ENCODE peak calls at places on chromosomes 7 and 10, in eight cellular contexts. B is mucosa of descending colon, J is endodermal cell, F is astrocyte of the spinal cord, L is WERI-Rb-1, P is Peyer's patch, C is NB4, G is HCT116. E is an unnamed sample.

GRCh38 chr10:21202766-21203457 is 305.8 kb upstream of the NEBL start:
- DNase-seq in B (no peak), J (no peak), F (no peak), L (no peak), P (no peak), C (no peak), G (no peak), E (no peak)

GRCh38 chr10:77111611-77112550 is 525.7 kb downstream of the KCNMA1 start:
- DNase-seq in B (no peak), J (peak), F (peak), L (peak), P (no peak), C (peak), G (peak), E (peak)

GRCh38 chr7:121030308-121030707 is 41.8 kb downstream of the CPED1 start:
- DNase-seq in B (no peak), J (no peak), F (no peak), L (no peak), P (no peak), C (no peak), G (no peak), E (no peak)

GRCh38 chr10:86899670-86900276 is 57.6 kb downstream of the MMRN2 start:
- DNase-seq in B (no peak), J (peak), F (peak), L (peak), P (no peak), C (peak), G (peak), E (no peak)

GRCh38 chr7:133649593-133649992 is 396.7 kb downstream of the EXOC4 start:
- DNase-seq in B (no peak), J (no peak), F (peak), L (no peak), P (no peak), C (no peak), G (no peak), E (no peak)

GRCh38 chr10:66242885-66243284 is 683.0 kb upstream of the LRRTM3 start:
- DNase-seq in B (no peak), J (no peak), F (no peak), L (no peak), P (no peak), C (no peak), G (no peak), E (no peak)

GRCh38 chr7:121027761-121028681 is 39.5 kb downstream of the CPED1 start:
- DNase-seq in B (no peak), J (no peak), F (no peak), L (no peak), P (no peak), C (no peak), G (no peak), E (no peak)

GRCh38 chr10:106582291-106582690 is 582.2 kb downstream of the SORCS1 start:
- DNase-seq in B (no peak), J (no peak), F (no peak), L (no peak), P (no peak), C (peak), G (no peak), E (no peak)

GRCh38 chr7:158108646-158109293 is 478.9 kb downstream of the PTPRN2 start:
- DNase-seq in B (no peak), J (peak), F (no peak), L (no peak), P (no peak), C (no peak), G (no peak), E (no peak)

GRCh38 chr10:20882091-20882490 is 15.0 kb downstream of the NEBL start:
- DNase-seq in B (no peak), J (no peak), F (no peak), L (no peak), P (no peak), C (no peak), G (no peak), E (no peak)

GRCh38 chr7:19442016-19442785 is 266.6 kb downstream of the POLR1F start:
- DNase-seq in B (no peak), J (peak), F (peak), L (peak), P (no peak), C (peak), G (peak), E (peak)

GRCh38 chr10:116096501-116096900 is 176.5 kb downstream of the GFRA1 start:
- DNase-seq in B (no peak), J (no peak), F (no peak), L (no peak), P (no peak), C (no peak), G (no peak), E (no peak)

GRCh38 chr10:58143944-58144343 is 123.8 kb downstream of the IPMK start:
- DNase-seq in B (no peak), J (no peak), F (no peak), L (no peak), P (no peak), C (peak), G (no peak), E (no peak)

GRCh38 chr10:74406006-74406405 is 255.0 kb downstream of the ADK start:
- DNase-seq in B (no peak), J (no peak), F (no peak), L (no peak), P (no peak), C (no peak), G (no peak), E (no peak)

GRCh38 chr10:60410970-60411369 is 21.3 kb upstream of the ANK3 start:
- DNase-seq in B (no peak), J (no peak), F (no peak), L (no peak), P (no peak), C (no peak), G (no peak), E (no peak)

GRCh38 chr7:158973440-158973839 is 117.1 kb downstream of the DYNC2I1 start:
- DNase-seq in B (no peak), J (peak), F (no peak), L (no peak), P (peak), C (no peak), G (peak), E (no peak)

GRCh38 chr10:22959292-22959691 is 31.4 kb downstream of the ARMC3 start:
- DNase-seq in B (no peak), J (no peak), F (no peak), L (no peak), P (no peak), C (no peak), G (no peak), E (no peak)

GRCh38 chr7:47227762-47228177 is 354.1 kb downstream of the TNS3 start:
- DNase-seq in B (no peak), J (no peak), F (peak), L (no peak), P (no peak), C (peak), G (peak), E (peak)

GRCh38 chr7:38953227-38953626 is 24.5 kb upstream of the POU6F2 start:
- DNase-seq in B (no peak), J (no peak), F (no peak), L (no peak), P (no peak), C (no peak), G (no peak), E (no peak)

GRCh38 chr10:94194256-94194655 is 168.5 kb downstream of the NOC3L start:
- DNase-seq in B (no peak), J (no peak), F (peak), L (no peak), P (no peak), C (no peak), G (no peak), E (no peak)

GRCh38 chr10:102435529-102436233 is 3.3 kb upstream of the CUEDC2 start:
- DNase-seq in B (peak), J (peak), F (no peak), L (no peak), P (no peak), C (peak), G (no peak), E (no peak)
- H3K4me3 ChIP-seq in B (no peak), J (no peak), F (peak), L (no peak), P (no peak), C (peak), G (no peak), E (peak)

GRCh38 chr10:688621-689426 is 644 bp downstream of the DIP2C start:
- DNase-seq in B (no peak), J (peak), F (peak), L (peak), P (peak), C (no peak), G (no peak), E (no peak)

GRCh38 chr10:689433-690226 is at the start of gene DIP2C:
- DNase-seq in B (no peak), J (peak), F (peak), L (peak), P (peak), C (no peak), G (peak), E (peak)

GRCh38 chr10:687583-688286 is 1.7 kb downstream of the DIP2C start:
- DNase-seq in B (peak), J (no peak), F (no peak), L (no peak), P (no peak), C (no peak), G (no peak), E (no peak)

GRCh38 chr10:686155-686931 is 3.1 kb downstream of the DIP2C start:
- DNase-seq in B (peak), J (no peak), F (no peak), L (no peak), P (no peak), C (no peak), G (no peak), E (no peak)

GRCh38 chr10:688287-688620 is 1.2 kb downstream of the DIP2C start:
- DNase-seq in B (no peak), J (no peak), F (no peak), L (no peak), P (no peak), C (no peak), G (no peak), E (no peak)
- H3K4me3 ChIP-seq in B (no peak), J (peak), F (peak), L (peak), P (peak), C (no peak), G (peak), E (peak)

GRCh38 chr7:88759956-88760515 is 536 bp downstream of the ZNF804B start:
- DNase-seq in B (no peak), J (no peak), F (peak), L (no peak), P (no peak), C (no peak), G (no peak), E (no peak)
- H3K4me3 ChIP-seq in B (no peak), J (peak), F (no peak), L (peak), P (no peak), C (no peak), G (no peak), E (peak)

DNA sequence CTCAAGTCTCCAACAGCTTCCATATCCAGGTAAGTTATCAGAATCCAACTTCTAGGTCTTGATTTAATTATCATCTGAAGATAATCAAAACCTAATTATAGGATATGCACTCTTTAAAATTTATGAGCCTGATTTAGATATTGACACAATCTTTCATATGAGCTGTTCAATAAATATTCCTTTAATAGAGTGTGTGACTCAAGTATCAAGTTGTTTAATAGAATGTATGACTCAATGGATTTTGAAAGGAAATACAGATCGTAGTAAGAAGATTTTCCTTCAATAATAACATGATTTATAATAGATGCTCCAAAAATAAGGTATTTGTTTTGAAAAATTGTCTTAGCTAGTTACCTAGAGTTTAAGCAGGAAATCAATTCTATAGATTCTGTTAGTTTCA is 97.8 kb downstream of the ABCA13 start:
- DNase-seq in B (no peak), J (no peak), F (no peak), L (no peak), P (no peak), C (no peak), G (no peak), E (no peak)
- H3K4me3 ChIP-seq in B (no peak), J (no peak), F (no peak), L (no peak), P (no peak), C (no peak), G (no peak), E (no peak)

DNA sequence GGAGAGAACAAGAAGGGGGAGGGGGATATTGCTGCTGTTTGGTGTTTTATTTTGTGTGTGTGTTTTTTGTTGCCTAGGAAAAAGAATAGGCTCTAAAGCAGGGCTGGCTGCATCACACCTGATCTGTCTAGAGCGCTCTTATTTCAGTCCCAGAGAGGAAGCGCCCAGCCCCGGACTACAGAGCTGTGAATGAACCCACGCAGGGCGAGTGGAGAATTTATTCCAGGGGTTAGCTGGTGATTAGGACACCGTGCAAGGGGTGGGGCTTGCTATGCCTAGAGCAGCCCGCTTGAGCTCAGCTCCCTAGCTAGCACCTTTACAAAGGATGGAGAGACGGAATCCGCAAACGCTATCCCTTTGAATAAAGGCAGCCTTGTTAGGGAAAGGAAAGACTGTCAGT is 642 bp upstream of the FAM13C start:
- DNase-seq in B (peak), J (peak), F (peak), L (peak), P (peak), C (no peak), G (no peak), E (no peak)
- H3K4me3 ChIP-seq in B (no peak), J (peak), F (peak), L (peak), P (peak), C (no peak), G (no peak), E (peak)

GRCh38 chr7:50304911-50305621 is 550 bp downstream of the IKZF1 start:
- DNase-seq in B (peak), J (no peak), F (peak), L (no peak), P (no peak), C (peak), G (no peak), E (no peak)
- H3K4me3 ChIP-seq in B (no peak), J (peak), F (no peak), L (peak), P (peak), C (peak), G (no peak), E (no peak)

GRCh38 chr10:64036306-64036930 is 515.2 kb downstream of the REEP3 start:
- DNase-seq in B (no peak), J (no peak), F (peak), L (no peak), P (no peak), C (no peak), G (no peak), E (no peak)
- H3K4me3 ChIP-seq in B (no peak), J (no peak), F (no peak), L (no peak), P (no peak), C (no peak), G (no peak), E (no peak)